ENCODE peak calls at places on chromosome X, in five cellular contexts. S is breast epithelium; C is ascending aorta; M is CD8-positive, alpha-beta T cell; Q is endothelial cell of umbilical vein. W is an unnamed sample. For H3K27me3 and H3K9me3, the result is how much of the 10 kb centered on the place peaks cover.

GRCh38 chrX:103774070-103774642 is 2.5 kb upstream of the PLP1 start:
- DNase-seq in S (no peak), C (no peak), M (no peak), Q (peak), W (no peak)

GRCh38 chrX:22148565-22148964 is 116.4 kb downstream of the PHEX start:
- DNase-seq in S (no peak), C (no peak), M (no peak), Q (no peak), W (no peak)

GRCh38 chrX:46301903-46302302 is 243.3 kb downstream of the ZNF674 start:
- DNase-seq in S (no peak), C (no peak), M (no peak), Q (no peak), W (no peak)

GRCh38 chrX:9724711-9725110 is 40.9 kb downstream of the GPR143 start:
- DNase-seq in S (no peak), C (no peak), M (no peak), Q (no peak), W (no peak)

GRCh38 chrX:134547047-134547679 is 87.2 kb downstream of the HPRT1 start:
- DNase-seq in S (no peak), C (no peak), M (no peak), Q (peak), W (no peak)

GRCh38 chrX:74420194-74421035 is 878 bp upstream of the SLC16A2 start:
- DNase-seq in S (peak), C (peak), M (peak), Q (peak), W (peak)

GRCh38 chrX:134622056-134622812 is 36.0 kb downstream of the PLAC1 start:
- DNase-seq in S (no peak), C (no peak), M (no peak), Q (peak), W (no peak)

GRCh38 chrX:40266490-40267333 is 169.0 kb upstream of the BCOR start:
- DNase-seq in S (peak), C (no peak), M (peak), Q (peak), W (peak)

GRCh38 chrX:17039826-17040225 is 93.4 kb downstream of the REPS2 start:
- DNase-seq in S (no peak), C (no peak), M (no peak), Q (no peak), W (no peak)

GRCh38 chrX:126820700-126821420 is 1.3 kb downstream of the PRR32 start:
- DNase-seq in S (no peak), C (no peak), M (no peak), Q (no peak), W (no peak)

GRCh38 chrX:12721042-12721441 is 70.2 kb upstream of the PRPS2 start:
- DNase-seq in S (no peak), C (no peak), M (no peak), Q (no peak), W (no peak)

GRCh38 chrX:126027229-126027628 is 138.9 kb downstream of the DCAF12L2 start:
- DNase-seq in S (no peak), C (no peak), M (no peak), Q (no peak), W (no peak)

GRCh38 chrX:46979340-46979739 is 67.1 kb downstream of the JADE3 start:
- DNase-seq in S (no peak), C (no peak), M (no peak), Q (peak), W (no peak)

GRCh38 chrX:20906571-20906970 is 467.6 kb upstream of the CNKSR2 start:
- DNase-seq in S (no peak), C (no peak), M (no peak), Q (no peak), W (no peak)

GRCh38 chrX:86935988-86936387 is 581.6 kb upstream of the KLHL4 start:
- DNase-seq in S (no peak), C (no peak), M (no peak), Q (no peak), W (no peak)
- H3K27me3 ChIP-seq in S (under half), C (under half), M (under half), Q (under half), W (under half)

DNA sequence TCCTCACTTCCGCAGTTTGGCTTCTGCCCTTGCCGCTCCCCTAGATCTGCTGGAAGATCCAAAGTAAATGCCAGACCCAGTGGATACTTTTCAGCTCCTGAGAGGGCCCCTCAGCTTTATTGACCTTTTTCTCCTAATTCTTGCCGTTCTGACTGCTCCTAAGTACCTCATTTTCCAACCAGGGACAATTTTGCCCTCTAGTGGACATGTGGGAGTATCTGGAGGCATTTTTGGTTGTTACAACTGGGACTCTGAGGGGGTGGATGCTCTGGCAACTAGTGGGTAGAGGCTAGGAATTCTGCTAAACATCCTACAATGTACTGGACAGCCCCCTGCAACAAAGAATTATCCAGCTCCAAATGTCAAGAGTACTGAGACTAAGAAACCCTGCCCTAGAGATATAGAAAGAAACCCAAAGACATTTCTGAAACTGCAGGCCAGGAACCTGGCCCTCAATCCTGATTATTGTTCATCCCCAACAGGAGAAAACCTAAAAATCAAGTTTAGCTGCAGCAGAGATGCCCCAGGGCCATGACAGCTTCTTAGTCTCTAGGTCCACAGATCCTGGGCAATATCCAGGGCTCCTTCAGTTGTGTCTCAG is 3.4 kb downstream of the TEX13B start:
- DNase-seq in S (no peak), C (no peak), M (no peak), Q (peak), W (no peak)
- TF ChIP-seq CTCF in S (peak), C (peak), M (no peak), Q (peak), W (peak)

GRCh38 chrX:153726286-153727107 is 1.8 kb downstream of the ABCD1 start:
- DNase-seq in S (no peak), C (no peak), M (no peak), Q (peak), W (no peak)
- H3K9me3 ChIP-seq in S (under half), C (under half), M (under half), Q (under half), W (under half)

GRCh38 chrX:37407736-37408135 is 58.6 kb downstream of the PRRG1 start:
- DNase-seq in S (no peak), C (no peak), M (no peak), Q (no peak), W (no peak)
- H3K27me3 ChIP-seq in S (under half), C (under half), M (under half), Q (under half), W (under half)

GRCh38 chrX:146055733-146056132 is 238.1 kb downstream of the SLITRK2 start:
- DNase-seq in S (no peak), C (no peak), M (no peak), Q (no peak), W (no peak)

GRCh38 chrX:146054311-146054710 is 236.7 kb downstream of the SLITRK2 start:
- DNase-seq in S (no peak), C (no peak), M (no peak), Q (no peak), W (no peak)

GRCh38 chrX:146056511-146057081 is 239.0 kb downstream of the SLITRK2 start:
- DNase-seq in S (no peak), C (no peak), M (no peak), Q (no peak), W (no peak)
- TF ChIP-seq CTCF in S (no peak), C (no peak), M (no peak), Q (no peak), W (no peak)

GRCh38 chrX:53583571-53583970 is 102.9 kb downstream of the HUWE1 start:
- DNase-seq in S (no peak), C (no peak), M (no peak), Q (no peak), W (no peak)
- H3K9me3 ChIP-seq in S (under half), C (under half), M (under half), Q (under half), W (under half)

DNA sequence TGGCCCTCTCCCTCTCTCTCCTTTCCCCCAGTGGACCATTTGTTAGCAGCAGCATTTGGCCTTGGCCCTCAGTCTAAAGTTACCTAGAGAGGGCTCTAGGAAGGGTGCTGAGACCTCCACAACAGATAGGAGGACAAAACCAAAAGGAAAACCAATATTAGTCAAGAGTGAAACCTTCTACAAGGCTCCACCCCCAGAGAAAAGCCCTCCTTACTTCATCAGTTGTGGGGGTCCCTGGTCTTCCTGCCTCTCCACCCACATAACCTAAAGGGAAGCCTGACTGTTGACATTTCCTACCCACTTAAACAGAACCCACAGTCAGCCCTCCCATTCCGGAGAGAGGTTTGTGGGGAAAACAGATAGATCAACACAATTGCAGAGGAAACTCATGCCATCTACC is 4.7 kb upstream of the CD40LG start:
- DNase-seq in S (no peak), C (no peak), M (no peak), Q (no peak), W (no peak)
- H3K27me3 ChIP-seq in S (under half), C (under half), M (under half), Q (under half), W (under half)

DNA sequence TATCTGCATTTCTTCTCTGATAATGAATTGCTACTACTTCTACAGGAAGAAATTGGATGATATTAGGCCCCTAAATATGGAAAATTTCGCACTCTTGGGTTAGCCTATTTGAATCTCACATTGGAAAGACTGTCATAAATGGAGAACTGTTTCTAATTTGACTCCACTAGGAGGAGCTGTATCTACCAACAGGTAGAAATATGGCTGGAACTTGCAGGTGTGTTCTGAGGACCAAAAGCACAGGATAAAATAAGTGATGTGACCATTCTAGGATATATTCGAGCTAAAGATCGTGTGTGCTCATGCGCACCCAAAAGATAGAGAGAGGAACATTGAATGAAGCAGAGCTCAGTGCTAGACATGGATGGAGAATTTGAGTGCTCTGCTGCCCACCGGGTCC is 4.8 kb upstream of the NKAP start:
- DNase-seq in S (no peak), C (no peak), M (no peak), Q (no peak), W (no peak)
- TF ChIP-seq CTCF in S (no peak), C (no peak), M (no peak), Q (no peak), W (no peak)

DNA sequence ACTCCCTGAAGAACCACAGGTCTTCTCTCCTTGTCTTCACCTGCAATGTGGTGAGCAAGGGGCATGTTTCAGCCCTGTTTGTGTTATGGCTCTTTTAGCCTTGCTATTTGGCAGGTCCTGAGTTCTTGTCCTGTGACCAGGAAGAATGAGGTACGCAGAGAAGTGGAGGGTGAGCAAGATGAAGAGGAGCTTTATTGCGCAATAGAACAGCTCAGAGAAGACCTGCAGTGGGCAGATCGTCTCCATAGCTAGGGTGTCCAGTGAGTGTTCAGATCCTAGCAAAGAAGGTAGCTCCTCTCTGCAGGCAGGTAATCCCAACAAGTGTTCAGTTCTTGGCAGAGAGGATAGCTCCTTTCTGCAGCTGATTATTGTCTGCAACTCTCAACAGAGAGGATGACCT is 672.9 kb downstream of the SH3BGRL start:
- DNase-seq in S (no peak), C (no peak), M (no peak), Q (no peak), W (no peak)
- H3K9me3 ChIP-seq in S (under half), C (under half), M (under half), Q (under half), W (under half)

DNA sequence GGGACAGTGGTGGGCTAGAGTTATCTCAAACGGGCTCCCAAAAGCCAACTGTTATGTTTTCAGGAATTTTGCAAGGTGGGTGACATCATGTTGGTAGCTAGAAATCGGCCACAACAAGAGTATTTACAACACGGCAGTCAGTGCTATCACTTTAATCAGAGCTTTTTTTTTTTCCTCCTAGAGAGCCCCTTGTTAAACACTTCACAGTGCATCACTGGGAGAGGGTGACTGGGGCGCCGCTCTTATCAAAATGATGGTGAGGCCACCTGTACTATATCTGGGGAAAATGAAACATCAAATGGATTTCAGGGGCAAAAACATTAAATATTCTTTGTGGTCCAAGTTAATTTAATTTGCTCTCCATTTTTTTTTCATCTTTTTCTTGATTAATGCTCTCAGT is 44.9 kb downstream of the MAMLD1 start:
- DNase-seq in S (no peak), C (no peak), M (no peak), Q (no peak), W (no peak)
- H3K27me3 ChIP-seq in S (under half), C (under half), M (under half), Q (under half), W (under half)

W was measured in CD4-positive, alpha-beta T cell.